ENCODE peak calls at places on chromosomes 16 and 17, in eight cellular contexts. Z is HCT116; G is coronary artery; E is astrocyte of the spinal cord; B is colonic mucosa; X is CD8-positive, alpha-beta memory T cell; I is CD4-positive, CD25-positive, alpha-beta regulatory T cell; H is A549. W is an unnamed sample.

GRCh38 chr16:68351991-68352431 is 41.2 kb downstream of the PRMT7 start:
- DNase-seq in G (no peak), I (no peak), H (no peak), E (no peak), B (peak; percentile 89), Z (no peak), X (no peak), W (no peak)

GRCh38 chr16:79993810-79994209 is 393.3 kb upstream of the MAF start:
- DNase-seq in B (no peak), E (no peak), G (no peak), Z (no peak), X (no peak), I (no peak), H (no peak), W (no peak)

GRCh38 chr16:67546761-67547422 is 15.4 kb upstream of the CTCF start:
- DNase-seq in H (peak; percentile 73), G (peak; percentile 77), B (peak; percentile 88), I (peak; percentile 68), E (peak; percentile 52), X (peak; percentile 67), Z (peak; percentile 34), W (peak; percentile 89)

GRCh38 chr17:76539631-76540271 is at the start of gene PRCD:
- DNase-seq in G (peak; percentile 69), Z (no peak), E (no peak), X (no peak), H (peak; percentile 43), I (no peak), B (no peak), W (peak; percentile 53)

GRCh38 chr17:63516910-63517824 is 6.0 kb upstream of the KCNH6 start:
- DNase-seq in G (no peak), X (no peak), E (peak; percentile 7), I (no peak), Z (peak; percentile 86), B (no peak), H (peak; percentile 40), W (no peak)

GRCh38 chr17:14297161-14297851 is 3.6 kb upstream of the HS3ST3B1 start:
- DNase-seq in B (no peak), X (peak; percentile 14), I (peak; percentile 29), Z (no peak), G (no peak), E (peak; percentile 51), H (peak; percentile 29), W (no peak)

GRCh38 chr17:5758651-5759050 is 174.3 kb upstream of the NLRP1 start:
- DNase-seq in X (no peak), I (no peak), B (peak; percentile 17), Z (peak; percentile 83), G (no peak), E (peak; percentile 18), H (peak; percentile 78), W (peak; percentile 86)

GRCh38 chr16:324451-325334 is 27.8 kb downstream of the AXIN1 start:
- DNase-seq in I (peak; percentile 70), E (no peak), G (no peak), X (peak; percentile 66), H (no peak), Z (no peak), B (peak; percentile 40), W (no peak)

GRCh38 chr17:16945513-16946201 is 26.3 kb downstream of the TNFRSF13B start:
- DNase-seq in E (no peak), B (no peak), X (no peak), I (no peak), H (no peak), Z (peak; percentile 7), G (no peak), W (no peak)

GRCh38 chr17:49762148-49762941 is 1.6 kb downstream of the FAM117A start:
- DNase-seq in X (no peak), B (no peak), E (no peak), G (no peak), H (no peak), I (no peak), Z (no peak), W (no peak)

GRCh38 chr17:49766918-49767530 is 3.1 kb upstream of the FAM117A start:
- DNase-seq in X (no peak), E (no peak), Z (no peak), B (no peak), H (no peak), G (no peak), I (no peak), W (no peak)

GRCh38 chr17:49760909-49761558 is 2.9 kb downstream of the FAM117A start:
- DNase-seq in E (no peak), H (no peak), I (no peak), G (no peak), B (no peak), X (no peak), Z (no peak), W (no peak)

GRCh38 chr17:49763735-49764558 is at the start of gene FAM117A:
- DNase-seq in X (peak; percentile 90), G (peak; percentile 98), I (peak; percentile 95), Z (peak; percentile 100), E (peak; percentile 98), B (peak; percentile 98), H (peak; percentile 99), W (no peak)

DNA sequence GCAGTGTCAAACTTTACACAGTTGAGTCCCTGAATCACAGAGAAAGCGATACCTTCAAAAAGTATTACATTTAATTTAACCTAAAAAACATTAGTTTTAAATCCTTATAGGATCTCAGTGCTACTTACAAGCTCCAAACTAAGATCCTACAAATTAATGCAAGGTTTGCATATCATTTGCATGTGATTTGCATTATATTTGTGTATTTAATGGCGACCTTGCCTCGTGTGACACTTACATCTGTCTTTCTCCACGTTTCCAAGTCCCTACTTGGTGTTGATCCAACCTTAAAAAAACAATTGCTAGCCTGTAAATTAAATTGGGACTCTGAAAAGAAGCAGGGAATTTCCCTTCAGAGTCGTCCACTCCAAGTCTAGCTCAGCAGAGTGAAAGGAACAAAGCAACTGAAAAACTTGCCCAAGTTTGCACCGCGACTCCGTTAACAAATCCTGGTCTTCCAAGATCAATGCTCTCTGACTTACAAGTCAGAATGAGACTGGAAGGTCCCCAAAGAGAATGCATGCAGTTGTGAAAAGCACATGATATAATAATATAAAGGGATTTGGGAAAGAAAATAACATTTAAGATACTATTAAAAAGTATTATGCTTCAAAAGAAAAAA is 739 bp upstream of the FAM117A start:
- DNase-seq in H (no peak), B (no peak), I (no peak), Z (no peak), G (no peak), X (no peak), E (no peak), W (no peak)
- H3K4me3 ChIP-seq in H (peak overlapping the region; percentile 61), B (peak overlapping the region; percentile 76), I (peak overlapping the region; percentile 80), Z (peak overlapping the region; percentile 31), G (peak overlapping the region; percentile 82), X (no peak overlapping the region), E (peak overlapping the region; percentile 1), W (no peak overlapping the region)

GRCh38 chr17:79370594-79370993 is 240.3 kb downstream of the RBFOX3 start:
- DNase-seq in H (no peak), Z (no peak), E (no peak), G (no peak), B (no peak), I (no peak), X (no peak), W (no peak)
- H3K4me3 ChIP-seq in H (no peak overlapping the region), Z (no peak overlapping the region), E (no peak overlapping the region), G (no peak overlapping the region), B (no peak overlapping the region), I (no peak overlapping the region), X (no peak overlapping the region), W (no peak overlapping the region)

DNA sequence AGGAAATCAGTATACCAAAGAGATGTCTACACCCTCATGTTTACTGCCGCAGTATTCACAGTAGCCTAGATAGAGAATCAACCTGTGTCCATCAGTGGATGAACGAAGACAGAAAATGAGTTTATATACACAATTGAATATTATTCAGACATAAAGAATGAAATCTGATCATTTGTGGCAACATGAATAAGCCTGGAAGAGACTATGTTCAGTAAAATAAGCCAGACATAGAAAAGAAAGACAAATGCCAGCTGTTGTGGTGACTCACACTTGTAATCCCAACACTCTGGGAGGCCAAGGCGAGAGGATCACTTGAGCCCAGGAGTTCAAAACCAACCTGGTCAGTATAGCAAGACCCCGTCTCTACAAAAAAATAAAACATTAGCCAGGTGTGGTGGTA is 16.1 kb downstream of the NUDT16L1 start:
- DNase-seq in X (no peak), B (no peak), I (no peak), E (no peak), Z (no peak), G (no peak), H (no peak), W (no peak)
- H3K4me3 ChIP-seq in X (no peak overlapping the region), B (no peak overlapping the region), I (no peak overlapping the region), E (no peak overlapping the region), Z (no peak overlapping the region), G (no peak overlapping the region), H (no peak overlapping the region), W (no peak overlapping the region)

DNA sequence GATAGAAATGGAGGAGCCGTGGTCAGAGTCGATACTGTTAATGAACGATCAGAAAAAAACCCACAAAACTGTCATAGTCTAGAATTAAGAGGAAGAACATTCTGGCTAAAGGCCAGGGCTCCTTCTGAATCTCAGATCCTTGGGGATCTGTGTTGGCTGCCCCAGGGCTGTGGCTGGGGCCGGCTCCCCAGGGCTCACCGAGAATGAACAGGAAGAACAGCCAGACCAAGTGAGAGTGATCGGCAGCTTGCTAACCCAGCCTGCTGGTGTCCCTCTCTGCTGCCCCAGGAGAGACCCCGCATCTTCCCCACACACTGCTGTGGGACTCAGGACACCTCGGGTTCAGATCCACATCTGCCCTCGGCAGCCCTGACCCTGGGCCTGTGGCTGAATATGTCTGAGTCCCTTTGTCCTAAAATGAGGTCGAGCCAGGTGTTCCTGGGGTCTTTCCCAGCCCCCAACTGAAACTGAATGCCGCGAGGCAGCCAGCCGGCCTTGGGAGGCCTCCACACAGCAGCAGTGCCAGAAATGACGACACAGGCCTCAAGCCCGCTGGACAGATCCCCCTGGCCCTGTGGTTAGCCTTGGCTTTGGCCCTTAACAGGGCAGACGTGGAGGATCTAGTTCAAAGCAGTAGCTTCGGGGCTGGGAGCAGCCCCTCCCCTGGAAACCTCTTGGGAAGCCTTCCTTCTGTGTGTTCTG is 23.9 kb upstream of the CLEC18A start:
- DNase-seq in E (peak; percentile 76), X (no peak), G (peak; percentile 90), H (no peak), Z (no peak), I (no peak), B (no peak), W (no peak)
- H3K4me3 ChIP-seq in E (no peak overlapping the region), X (no peak overlapping the region), G (peak overlapping the region; percentile 76), H (no peak overlapping the region), Z (no peak overlapping the region), I (no peak overlapping the region), B (no peak overlapping the region), W (no peak overlapping the region)

GRCh38 chr16:2415085-2415484 is 14.2 kb upstream of the CCNF start:
- DNase-seq in B (no peak), X (no peak), E (no peak), I (no peak), Z (no peak), G (no peak), H (no peak), W (no peak)
- H3K4me3 ChIP-seq in B (no peak overlapping the region), X (no peak overlapping the region), E (no peak overlapping the region), I (no peak overlapping the region), Z (no peak overlapping the region), G (no peak overlapping the region), H (no peak overlapping the region), W (no peak overlapping the region)

GRCh38 chr16:69435977-69436729 is 11.7 kb downstream of the CYB5B start:
- DNase-seq in G (no peak), I (no peak), Z (no peak), E (no peak), H (no peak), X (no peak), B (no peak), W (no peak)
- H3K4me3 ChIP-seq in G (no peak overlapping the region), I (no peak overlapping the region), Z (no peak overlapping the region), E (no peak overlapping the region), H (no peak overlapping the region), X (no peak overlapping the region), B (no peak overlapping the region), W (no peak overlapping the region)

W was measured in Karpas-422.